ENCODE peak calls at places on chromosomes 6 and 20, in nine cellular contexts. T is sigmoid colon; A is naive thymus-derived CD4-positive, alpha-beta T cell; R is breast epithelium; Q is left lung; O is aorta; H is transverse colon; L is K562; D is small intestine. M is an unnamed sample. For H3K9me3, the result is how much of the 10 kb centered on the place peaks cover.

GRCh38 chr20:58139849-58140786 is 88.3 kb downstream of the ANKRD60 start:
- DNase-seq in T (peak), A (no peak), R (peak), Q (no peak), O (no peak), H (no peak), L (no peak), D (no peak), M (no peak)

GRCh38 chr6:42783876-42784738 is 2.3 kb downstream of the BICRAL start:
- DNase-seq in T (no peak), A (peak), R (no peak), Q (no peak), O (no peak), H (no peak), L (no peak), D (no peak), M (no peak)

GRCh38 chr6:47680056-47680455 is 18.3 kb upstream of the ADGRF4 start:
- DNase-seq in T (no peak), A (no peak), R (no peak), Q (no peak), O (no peak), H (no peak), L (no peak), D (no peak), M (no peak)

GRCh38 chr20:8344106-8344505 is 212.0 kb downstream of the PLCB1 start:
- DNase-seq in T (no peak), A (no peak), R (no peak), Q (no peak), O (no peak), H (no peak), L (no peak), D (no peak), M (no peak)

GRCh38 chr20:15411781-15412180 is 1074.4 kb upstream of the FLRT3 start:
- DNase-seq in T (no peak), A (no peak), R (no peak), Q (no peak), O (no peak), H (no peak), L (no peak), D (no peak), M (no peak)

GRCh38 chr6:169503556-169503955 is 198.3 kb downstream of the WDR27 start:
- DNase-seq in T (no peak), A (no peak), R (no peak), Q (no peak), O (no peak), H (no peak), L (no peak), D (no peak), M (no peak)

GRCh38 chr20:61905781-61906523 is 159.7 kb downstream of the TAF4 start:
- DNase-seq in T (no peak), A (no peak), R (no peak), Q (no peak), O (no peak), H (no peak), L (no peak), D (no peak), M (no peak)

GRCh38 chr20:38196592-38196991 is 31.5 kb upstream of the TGM2 start:
- DNase-seq in T (peak), A (no peak), R (no peak), Q (peak), O (peak), H (peak), L (peak), D (no peak), M (peak)

GRCh38 chr6:46584586-46584985 is 68.0 kb downstream of the CYP39A1 start:
- DNase-seq in T (no peak), A (no peak), R (no peak), Q (no peak), O (no peak), H (no peak), L (no peak), D (no peak), M (no peak)

GRCh38 chr6:16326531-16326930 is 88.1 kb downstream of the GMPR start:
- DNase-seq in T (no peak), A (no peak), R (no peak), Q (no peak), O (no peak), H (no peak), L (no peak), D (no peak), M (no peak)

GRCh38 chr6:34982424-34982852 is 93.4 kb downstream of the ANKS1A start:
- DNase-seq in T (no peak), A (no peak), R (no peak), Q (no peak), O (no peak), H (no peak), L (peak), D (peak), M (no peak)

GRCh38 chr6:111482236-111482958 is 621 bp downstream of the REV3L start:
- DNase-seq in T (peak), A (no peak), R (peak), Q (peak), O (peak), H (peak), L (peak), D (peak), M (peak)

GRCh38 chr6:19834858-19835257 is 2.3 kb upstream of the ID4 start:
- DNase-seq in T (no peak), A (no peak), R (no peak), Q (no peak), O (no peak), H (no peak), L (no peak), D (no peak), M (no peak)

GRCh38 chr6:156425374-156425773 is 351.8 kb upstream of the ARID1B start:
- DNase-seq in T (no peak), A (no peak), R (no peak), Q (no peak), O (no peak), H (no peak), L (no peak), D (no peak), M (no peak)

GRCh38 chr6:84762220-84762940 is 2.0 kb downstream of the TBX18 start:
- DNase-seq in T (no peak), A (no peak), R (no peak), Q (no peak), O (peak), H (no peak), L (peak), D (no peak), M (peak)

GRCh38 chr20:57220187-57221165 is 46.0 kb downstream of the BMP7 start:
- DNase-seq in T (no peak), A (no peak), R (no peak), Q (no peak), O (no peak), H (no peak), L (no peak), D (no peak), M (no peak)

GRCh38 chr20:50376888-50377459 is 133.2 kb upstream of the PTPN1 start:
- DNase-seq in T (peak), A (no peak), R (no peak), Q (no peak), O (no peak), H (no peak), L (no peak), D (no peak), M (no peak)

GRCh38 chr6:25413506-25413905 is 134.3 kb downstream of the CARMIL1 start:
- DNase-seq in T (no peak), A (peak), R (no peak), Q (no peak), O (no peak), H (no peak), L (no peak), D (no peak), M (peak)

GRCh38 chr6:159985296-159985940 is 16.5 kb downstream of the IGF2R start:
- DNase-seq in T (no peak), A (no peak), R (no peak), Q (peak), O (no peak), H (no peak), L (no peak), D (no peak), M (no peak)

GRCh38 chr20:4709261-4710105 is 12.2 kb upstream of the PRND start:
- DNase-seq in T (no peak), A (no peak), R (no peak), Q (no peak), O (no peak), H (no peak), L (no peak), D (no peak), M (no peak)

GRCh38 chr6:68876792-68877493 is 241.9 kb downstream of the ADGRB3 start:
- DNase-seq in T (no peak), A (no peak), R (no peak), Q (no peak), O (no peak), H (no peak), L (peak), D (peak), M (peak)

GRCh38 chr6:110875548-110876169 is 1.1 kb downstream of the AMD1 start:
- DNase-seq in T (peak), A (peak), R (no peak), Q (peak), O (peak), H (peak), L (peak), D (peak), M (peak)

GRCh38 chr20:13419445-13419844 is 198.4 kb downstream of the ISM1 start:
- DNase-seq in T (no peak), A (no peak), R (no peak), Q (no peak), O (no peak), H (no peak), L (no peak), D (no peak), M (no peak)

GRCh38 chr20:38125157-38126056 is 39.7 kb downstream of the TGM2 start:
- DNase-seq in T (peak), A (no peak), R (no peak), Q (peak), O (peak), H (peak), L (no peak), D (peak), M (peak)

GRCh38 chr6:162941128-162941527 is 213.4 kb downstream of the PACRG start:
- DNase-seq in T (no peak), A (no peak), R (no peak), Q (no peak), O (no peak), H (no peak), L (no peak), D (no peak), M (no peak)
- H3K9me3 ChIP-seq in T (under half), A (under half), R (under half), Q (under half), O (under half), H (under half), L (under half), D (under half), M (under half)

DNA sequence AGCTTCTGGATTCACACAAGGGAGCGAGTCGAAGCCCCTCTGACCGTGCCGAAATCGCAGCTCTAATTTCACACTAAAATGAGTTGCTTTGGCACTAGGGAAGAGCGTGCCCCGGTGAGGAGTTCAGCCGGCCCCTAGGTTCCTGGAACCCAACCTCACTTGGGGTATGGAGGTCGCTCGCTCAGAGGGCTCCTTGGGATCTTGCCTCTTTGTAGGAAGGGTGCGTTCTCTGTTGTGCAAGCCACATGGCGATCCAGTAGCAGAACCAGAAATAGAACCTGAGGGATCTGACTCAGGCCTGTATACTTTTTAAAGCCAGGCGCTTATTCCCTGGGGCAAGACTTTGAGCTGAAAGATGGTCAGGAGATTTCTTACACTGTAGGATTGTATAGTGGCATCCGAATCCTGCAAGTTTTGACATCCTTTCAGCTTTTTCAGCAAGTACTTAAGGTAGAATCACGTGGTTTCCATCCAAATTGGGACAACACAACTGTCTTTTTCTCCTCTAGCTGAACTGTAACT is 861 bp upstream of the RALGAPA2 start:
- DNase-seq in T (no peak), A (no peak), R (no peak), Q (no peak), O (peak), H (peak), L (no peak), D (no peak), M (no peak)
- H3K27ac ChIP-seq in T (peak), A (peak), R (peak), Q (peak), O (peak), H (peak), L (no peak), D (no peak), M (peak)

DNA sequence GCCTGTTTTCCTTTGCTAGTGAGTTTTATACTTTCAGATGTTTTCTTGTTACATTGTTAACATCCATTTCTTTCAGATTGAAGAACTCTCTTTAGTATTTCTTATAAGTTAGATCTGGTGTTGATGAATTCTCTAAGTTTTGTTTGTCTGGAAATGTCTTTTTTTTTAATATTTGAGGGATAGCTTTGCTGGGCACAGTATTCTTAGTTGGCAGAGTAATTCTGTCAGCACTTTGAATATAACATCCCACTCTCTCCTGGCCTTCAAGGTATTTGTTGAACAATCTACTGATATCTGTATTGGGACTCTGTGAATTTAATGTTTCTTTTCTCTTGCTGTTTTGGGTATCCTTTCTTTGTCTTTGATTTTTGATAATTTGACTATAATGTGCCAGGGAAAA is 79.4 kb upstream of the UST start:
- DNase-seq in T (no peak), A (no peak), R (no peak), Q (no peak), O (no peak), H (no peak), L (no peak), D (no peak), M (no peak)
- H3K9me3 ChIP-seq in T (under half), A (under half), R (under half), Q (half or more), O (under half), H (under half), L (under half), D (under half), M (under half)

DNA sequence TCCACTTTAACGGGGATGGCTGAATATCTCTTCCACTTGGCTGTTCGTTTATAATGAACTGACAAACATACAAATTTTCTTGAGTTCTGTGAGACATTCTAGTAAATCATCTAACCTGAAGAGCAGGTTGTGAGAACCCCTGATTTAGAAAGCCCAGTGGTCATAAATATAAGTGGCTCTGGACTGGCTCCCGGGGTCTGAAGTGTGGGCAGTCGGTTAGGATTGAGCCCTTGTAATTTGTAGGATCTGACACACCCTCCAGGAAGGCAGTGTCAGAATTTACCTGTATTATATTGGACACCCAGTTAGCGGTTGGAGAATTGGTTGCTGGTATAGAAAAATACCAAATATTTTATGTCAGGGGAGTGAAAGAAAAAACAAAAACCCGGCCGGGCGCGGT is 6.8 kb upstream of the GMEB2 start:
- DNase-seq in T (no peak), A (no peak), R (no peak), Q (no peak), O (no peak), H (no peak), L (no peak), D (no peak), M (no peak)
- H3K27ac ChIP-seq in T (no peak), A (peak), R (no peak), Q (peak), O (no peak), H (no peak), L (no peak), D (no peak), M (no peak)

GRCh38 chr6:28996844-28997502 is 8.1 kb downstream of the ZNF311 start:
- DNase-seq in T (no peak), A (no peak), R (no peak), Q (no peak), O (no peak), H (no peak), L (peak), D (no peak), M (no peak)
- H3K9me3 ChIP-seq in T (under half), A (under half), R (under half), Q (under half), O (under half), H (under half), L (under half), D (under half), M (under half)

GRCh38 chr6:31355540-31355988 is 1.4 kb downstream of the HLA-B start:
- DNase-seq in T (no peak), A (peak), R (no peak), Q (no peak), O (no peak), H (no peak), L (no peak), D (no peak), M (no peak)

GRCh38 chr6:31358302-31358701 is 1.3 kb upstream of the HLA-B start:
- DNase-seq in T (no peak), A (no peak), R (no peak), Q (no peak), O (no peak), H (no peak), L (no peak), D (no peak), M (no peak)

GRCh38 chr6:31356946-31357466 is at the start of gene HLA-B:
- DNase-seq in T (peak), A (peak), R (peak), Q (peak), O (peak), H (peak), L (peak), D (peak), M (peak)

GRCh38 chr6:31354788-31355539 is 2.0 kb downstream of the HLA-B start:
- DNase-seq in T (no peak), A (peak), R (no peak), Q (no peak), O (no peak), H (no peak), L (no peak), D (no peak), M (no peak)

DNA sequence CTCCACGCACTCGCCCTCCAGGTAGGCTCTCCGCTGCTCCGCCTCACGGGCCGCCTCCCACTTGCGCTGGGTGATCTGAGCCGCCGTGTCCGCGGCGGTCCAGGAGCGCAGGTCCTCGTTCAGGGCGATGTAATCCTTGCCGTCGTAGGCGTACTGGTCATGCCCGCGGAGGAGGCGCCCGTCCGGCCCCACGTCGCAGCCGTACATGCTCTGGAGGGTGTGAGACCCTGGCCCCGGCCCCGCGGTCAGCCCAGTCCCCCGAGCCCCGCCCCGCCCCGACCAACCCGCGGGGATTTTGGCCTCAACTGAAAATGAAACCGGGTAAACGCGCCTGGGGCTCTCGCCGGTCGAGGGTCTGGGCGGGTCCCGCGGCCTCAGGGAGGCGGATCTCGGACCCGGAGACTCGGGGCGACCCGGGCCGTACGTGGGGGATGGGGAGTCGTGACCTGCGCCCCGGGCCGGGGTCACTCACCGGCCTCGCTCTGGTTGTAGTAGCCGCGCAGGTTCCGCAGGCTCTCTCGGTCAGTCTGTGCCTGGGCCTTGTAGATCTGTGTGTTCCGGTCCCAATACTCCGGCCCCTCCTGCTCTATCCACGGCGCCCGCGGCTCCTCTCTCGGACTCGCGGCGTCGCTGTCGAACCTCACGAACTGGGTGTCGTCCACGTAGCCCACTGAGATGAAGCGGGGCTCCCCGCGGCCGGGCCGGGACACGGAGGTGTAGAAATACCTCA is 598 bp downstream of the HLA-B start:
- DNase-seq in T (peak), A (peak), R (no peak), Q (peak), O (no peak), H (peak), L (no peak), D (peak), M (no peak)
- H3K27ac ChIP-seq in T (peak), A (peak), R (peak), Q (peak), O (no peak), H (peak), L (no peak), D (peak), M (no peak)